ENCODE peak calls at places on chromosome 18, in six cellular contexts. One of them, this sample, is unnamed. For H3K9me3, the result is how much of the 10 kb centered on the place peaks cover.

GRCh38 chr18:74440808-74441427 is 16.2 kb downstream of the DIPK1C start:
- DNase-seq in GM12878: no peak
- DNase-seq in HepG2: no peak
- DNase-seq in HCT116: no peak
- DNase-seq in H1: no peak
- DNase-seq in K562: no peak
- DNase-seq in this sample: no peak

GRCh38 chr18:35620765-35621164 is 39.2 kb downstream of the GALNT1 start:
- DNase-seq in GM12878: no peak
- DNase-seq in HepG2: no peak
- DNase-seq in HCT116: no peak
- DNase-seq in H1: no peak
- DNase-seq in K562: no peak
- DNase-seq in this sample: no peak

GRCh38 chr18:45657357-45658335 is 42.4 kb downstream of the SLC14A2 start:
- DNase-seq in GM12878: no peak
- DNase-seq in HepG2: no peak
- DNase-seq in HCT116: no peak
- DNase-seq in H1: no peak
- DNase-seq in K562: no peak
- DNase-seq in this sample: no peak

GRCh38 chr18:60070631-60071030 is 170.8 kb downstream of the PMAIP1 start:
- DNase-seq in GM12878: no peak
- DNase-seq in HepG2: no peak
- DNase-seq in HCT116: no peak
- DNase-seq in H1: no peak
- DNase-seq in K562: no peak
- DNase-seq in this sample: no peak

GRCh38 chr18:77102246-77103040 is 30.1 kb downstream of the MBP start:
- DNase-seq in GM12878: peak
- DNase-seq in HepG2: no peak
- DNase-seq in HCT116: no peak
- DNase-seq in H1: no peak
- DNase-seq in K562: no peak
- DNase-seq in this sample: no peak

GRCh38 chr18:28409811-28410210 is 232.9 kb upstream of the CDH2 start:
- DNase-seq in GM12878: no peak
- DNase-seq in HepG2: no peak
- DNase-seq in HCT116: no peak
- DNase-seq in H1: no peak
- DNase-seq in K562: no peak
- DNase-seq in this sample: no peak

GRCh38 chr18:74342416-74343043 is 26.9 kb downstream of the C18orf63 start:
- DNase-seq in GM12878: no peak
- DNase-seq in HepG2: peak
- DNase-seq in HCT116: peak
- DNase-seq in H1: no peak
- DNase-seq in K562: peak
- DNase-seq in this sample: peak

GRCh38 chr18:54296017-54296416 is 26.7 kb downstream of the POLI start:
- DNase-seq in GM12878: no peak
- DNase-seq in HepG2: no peak
- DNase-seq in HCT116: no peak
- DNase-seq in H1: no peak
- DNase-seq in K562: no peak
- DNase-seq in this sample: no peak

GRCh38 chr18:60232541-60232940 is 140.0 kb downstream of the MC4R start:
- DNase-seq in GM12878: no peak
- DNase-seq in HepG2: no peak
- DNase-seq in HCT116: peak
- DNase-seq in H1: no peak
- DNase-seq in K562: no peak
- DNase-seq in this sample: no peak

DNA sequence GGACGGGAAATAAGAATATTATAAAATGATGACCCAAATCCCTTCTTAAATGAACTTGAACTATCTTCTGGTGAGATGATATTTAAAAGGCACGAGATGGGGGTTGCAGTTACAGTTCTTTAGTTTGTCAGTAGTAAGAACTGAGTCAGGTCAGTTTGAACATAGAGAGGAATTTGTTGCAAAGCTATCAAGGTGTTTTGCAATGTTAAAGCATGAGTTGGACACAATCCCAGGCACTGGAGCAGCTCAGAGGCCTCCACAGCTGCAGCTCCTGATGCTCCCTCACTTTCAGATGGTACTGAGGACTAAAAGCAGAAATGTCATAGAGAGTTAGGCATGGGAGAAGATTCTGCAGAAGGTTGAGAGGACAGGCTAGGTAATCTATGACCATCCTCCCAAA is 236.0 kb downstream of the BCL2 start:
- DNase-seq in GM12878: no peak
- DNase-seq in HepG2: no peak
- DNase-seq in HCT116: no peak
- DNase-seq in H1: no peak
- DNase-seq in K562: no peak
- DNase-seq in this sample: no peak
- H3K9me3 ChIP-seq in GM12878: under half
- H3K9me3 ChIP-seq in HepG2: under half
- H3K9me3 ChIP-seq in HCT116: under half
- H3K9me3 ChIP-seq in H1: under half
- H3K9me3 ChIP-seq in K562: under half
- H3K9me3 ChIP-seq in this sample: under half

GRCh38 chr18:36761186-36761698 is 67.6 kb downstream of the TPGS2 start:
- DNase-seq in GM12878: no peak
- DNase-seq in HepG2: peak
- DNase-seq in HCT116: no peak
- DNase-seq in H1: no peak
- DNase-seq in K562: peak
- DNase-seq in this sample: no peak

GRCh38 chr18:36758623-36759022 is 70.2 kb downstream of the TPGS2 start:
- DNase-seq in GM12878: no peak
- DNase-seq in HepG2: no peak
- DNase-seq in HCT116: no peak
- DNase-seq in H1: no peak
- DNase-seq in K562: no peak
- DNase-seq in this sample: no peak

GRCh38 chr18:36762074-36762473 is 66.7 kb downstream of the TPGS2 start:
- DNase-seq in GM12878: no peak
- DNase-seq in HepG2: no peak
- DNase-seq in HCT116: no peak
- DNase-seq in H1: no peak
- DNase-seq in K562: no peak
- DNase-seq in this sample: no peak

GRCh38 chr18:36759167-36759776 is 69.5 kb downstream of the TPGS2 start:
- DNase-seq in GM12878: no peak
- DNase-seq in HepG2: no peak
- DNase-seq in HCT116: no peak
- DNase-seq in H1: no peak
- DNase-seq in K562: no peak
- DNase-seq in this sample: no peak

GRCh38 chr18:36760598-36760997 is 68.2 kb downstream of the TPGS2 start:
- DNase-seq in GM12878: no peak
- DNase-seq in HepG2: no peak
- DNase-seq in HCT116: no peak
- DNase-seq in H1: no peak
- DNase-seq in K562: no peak
- DNase-seq in this sample: no peak
- TF ChIP-seq ZNF274 in GM12878: no peak
- TF ChIP-seq ZNF274 in HepG2: no peak
- TF ChIP-seq ZNF274 in HCT116: no peak
- TF ChIP-seq ZNF274 in H1: no peak
- TF ChIP-seq ZNF274 in K562: no peak
- TF ChIP-seq ZNF274 in this sample: no peak

DNA sequence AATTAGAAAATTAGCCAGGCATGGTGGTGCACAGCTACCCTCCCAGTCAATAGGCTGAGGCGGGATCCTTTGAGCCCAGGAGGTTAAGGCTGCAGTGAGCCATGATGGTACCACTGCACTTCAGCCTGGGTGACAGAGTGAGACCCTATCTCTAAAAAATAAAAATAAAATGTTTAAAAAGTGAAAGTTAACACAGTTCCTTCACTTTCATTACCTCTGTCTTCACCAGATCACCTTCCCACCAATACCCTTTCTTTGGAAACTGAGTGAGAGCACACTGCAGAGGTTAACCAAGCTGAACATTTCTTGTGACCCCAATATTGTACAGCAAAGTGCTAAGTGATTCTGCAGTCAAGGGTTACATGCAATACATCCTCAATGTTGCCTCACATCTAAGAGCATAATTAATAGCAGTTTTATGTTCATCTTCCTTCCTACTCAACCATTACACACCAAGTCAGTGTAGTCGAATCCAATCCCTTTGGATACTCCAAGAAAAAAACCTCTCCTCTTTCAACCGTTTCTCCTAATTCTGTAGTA is 1.7 kb downstream of the L3MBTL4 start:
- DNase-seq in GM12878: no peak
- DNase-seq in HepG2: no peak
- DNase-seq in HCT116: no peak
- DNase-seq in H1: no peak
- DNase-seq in K562: no peak
- DNase-seq in this sample: no peak
- H3K9ac ChIP-seq in GM12878: no peak
- H3K9ac ChIP-seq in HepG2: peak
- H3K9ac ChIP-seq in HCT116: no peak
- H3K9ac ChIP-seq in H1: no peak
- H3K9ac ChIP-seq in K562: no peak
- H3K9ac ChIP-seq in this sample: no peak

DNA sequence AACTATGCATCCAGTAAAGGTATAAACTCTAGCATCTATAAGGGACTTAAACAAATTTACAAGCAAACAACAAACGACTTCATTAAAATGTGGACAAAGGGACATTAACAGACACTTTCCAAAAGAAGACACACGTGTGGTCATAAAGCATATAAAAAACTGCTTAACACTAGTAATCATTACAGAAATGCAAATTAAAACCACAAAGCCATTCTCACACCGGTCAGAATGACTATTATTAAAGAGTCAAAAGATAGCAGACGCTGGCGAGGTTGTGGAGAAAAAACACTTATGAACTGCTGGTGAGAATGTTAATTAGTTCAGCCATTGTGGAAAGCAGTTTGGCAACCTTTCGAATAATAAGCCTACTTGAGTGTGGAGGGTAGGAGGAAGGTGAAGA is 217.0 kb upstream of the DLGAP1 start:
- DNase-seq in GM12878: peak
- DNase-seq in HepG2: no peak
- DNase-seq in HCT116: no peak
- DNase-seq in H1: no peak
- DNase-seq in K562: no peak
- DNase-seq in this sample: no peak
- H3K9me3 ChIP-seq in GM12878: under half
- H3K9me3 ChIP-seq in HepG2: half or more
- H3K9me3 ChIP-seq in HCT116: under half
- H3K9me3 ChIP-seq in H1: under half
- H3K9me3 ChIP-seq in K562: under half
- H3K9me3 ChIP-seq in this sample: under half

GRCh38 chr18:31261792-31262582 is 56.0 kb upstream of the DSG1 start:
- DNase-seq in GM12878: no peak
- DNase-seq in HepG2: peak
- DNase-seq in HCT116: no peak
- DNase-seq in H1: no peak
- DNase-seq in K562: no peak
- DNase-seq in this sample: no peak
- TF ChIP-seq ZNF274 in GM12878: no peak
- TF ChIP-seq ZNF274 in HepG2: no peak
- TF ChIP-seq ZNF274 in HCT116: no peak
- TF ChIP-seq ZNF274 in H1: no peak
- TF ChIP-seq ZNF274 in K562: no peak
- TF ChIP-seq ZNF274 in this sample: no peak

GRCh38 chr18:31042068-31042390 is 513 bp downstream of the DSC3 start:
- DNase-seq in GM12878: no peak
- DNase-seq in HepG2: no peak
- DNase-seq in HCT116: no peak
- DNase-seq in H1: no peak
- DNase-seq in K562: no peak
- DNase-seq in this sample: no peak

GRCh38 chr18:31041346-31042067 is 1.0 kb downstream of the DSC3 start:
- DNase-seq in GM12878: no peak
- DNase-seq in HepG2: no peak
- DNase-seq in HCT116: no peak
- DNase-seq in H1: no peak
- DNase-seq in K562: no peak
- DNase-seq in this sample: peak

GRCh38 chr18:31043709-31044108 is 1.2 kb upstream of the DSC3 start:
- DNase-seq in GM12878: no peak
- DNase-seq in HepG2: no peak
- DNase-seq in HCT116: no peak
- DNase-seq in H1: no peak
- DNase-seq in K562: no peak
- DNase-seq in this sample: no peak

GRCh38 chr18:31040982-31041345 is 1.6 kb downstream of the DSC3 start:
- DNase-seq in GM12878: no peak
- DNase-seq in HepG2: no peak
- DNase-seq in HCT116: no peak
- DNase-seq in H1: no peak
- DNase-seq in K562: no peak
- DNase-seq in this sample: no peak

DNA sequence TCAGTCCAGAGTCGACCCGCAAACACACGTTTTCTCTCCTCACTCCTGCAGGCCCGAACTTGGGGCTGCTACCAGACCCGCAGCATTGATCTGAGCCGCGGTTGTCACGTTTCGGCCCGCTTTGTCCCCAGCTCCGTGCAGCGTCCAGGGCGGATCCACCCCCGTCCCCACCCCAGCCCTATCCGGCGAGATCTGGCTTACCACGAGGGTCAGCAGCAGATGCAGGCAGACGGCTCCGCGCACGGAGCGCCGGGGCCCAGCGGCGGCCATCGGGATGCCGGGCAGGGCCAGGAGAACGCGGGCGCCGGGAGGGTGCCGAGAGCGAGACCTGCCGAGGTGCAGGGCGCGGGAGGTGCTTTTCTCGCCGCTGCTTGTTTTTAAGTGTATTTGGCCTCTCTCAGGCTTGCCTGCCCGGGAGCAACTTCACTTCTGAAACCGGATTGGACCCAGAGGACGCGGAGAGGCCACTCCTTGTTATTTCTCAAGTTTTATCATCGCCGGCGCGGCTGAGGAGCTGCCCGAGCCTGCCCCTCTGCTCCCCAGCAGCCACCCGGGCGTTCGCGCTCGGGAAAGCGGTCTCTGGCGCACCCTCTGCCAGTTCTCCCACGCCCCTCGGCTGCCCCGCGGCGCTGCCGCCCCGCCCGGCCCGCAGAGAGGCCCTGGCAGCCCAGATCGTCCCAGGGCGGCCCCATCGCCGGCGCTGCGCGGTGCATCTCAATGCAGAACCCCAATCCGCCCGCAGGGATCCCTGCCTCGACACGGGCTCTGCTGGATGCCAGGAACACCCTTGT is at the start of gene DSC3:
- DNase-seq in GM12878: no peak
- DNase-seq in HepG2: no peak
- DNase-seq in HCT116: no peak
- DNase-seq in H1: no peak
- DNase-seq in K562: no peak
- DNase-seq in this sample: peak
- H3K9ac ChIP-seq in GM12878: no peak
- H3K9ac ChIP-seq in HepG2: peak
- H3K9ac ChIP-seq in HCT116: peak
- H3K9ac ChIP-seq in H1: peak
- H3K9ac ChIP-seq in K562: no peak
- H3K9ac ChIP-seq in this sample: peak

GRCh38 chr18:79933765-79934164 is 17.7 kb downstream of the SLC66A2 start:
- DNase-seq in GM12878: no peak
- DNase-seq in HepG2: peak
- DNase-seq in HCT116: no peak
- DNase-seq in H1: no peak
- DNase-seq in K562: no peak
- DNase-seq in this sample: no peak
- H3K9me3 ChIP-seq in GM12878: under half
- H3K9me3 ChIP-seq in HepG2: under half
- H3K9me3 ChIP-seq in HCT116: under half
- H3K9me3 ChIP-seq in H1: under half
- H3K9me3 ChIP-seq in K562: under half
- H3K9me3 ChIP-seq in this sample: under half

GRCh38 chr18:78612318-78612717 is 367.3 kb upstream of the SALL3 start:
- DNase-seq in GM12878: no peak
- DNase-seq in HepG2: no peak
- DNase-seq in HCT116: no peak
- DNase-seq in H1: no peak
- DNase-seq in K562: no peak
- DNase-seq in this sample: no peak
- TF ChIP-seq ZNF274 in GM12878: no peak
- TF ChIP-seq ZNF274 in HepG2: no peak
- TF ChIP-seq ZNF274 in HCT116: no peak
- TF ChIP-seq ZNF274 in H1: no peak
- TF ChIP-seq ZNF274 in K562: no peak
- TF ChIP-seq ZNF274 in this sample: no peak

This sample was measured in NT2/D1.